ENCODE peak calls at places on chromosomes 3 and 15, in seven cellular contexts. P, G, C, F, X, U and N are unnamed samples.

GRCh38 chr3:16140116-16140893 is 34.2 kb upstream of the GALNT15 start:
- DNase-seq in P (peak; percentile 86), G (no peak), C (no peak), F (no peak), X (no peak), U (no peak), N (peak; percentile 98)

GRCh38 chr15:66222273-66223198 is 31.0 kb downstream of the MEGF11 start:
- DNase-seq in P (no peak), G (no peak), C (no peak), F (no peak), X (no peak), U (no peak), N (no peak)

GRCh38 chr3:4757056-4757948 is 221.9 kb upstream of the BHLHE40 start:
- DNase-seq in P (no peak), G (no peak), C (peak; percentile 62), F (no peak), X (no peak), U (no peak), N (no peak)

GRCh38 chr15:91116379-91117067 is 16.5 kb downstream of the SV2B start:
- DNase-seq in P (no peak), G (no peak), C (peak; percentile 38), F (peak; percentile 40), X (no peak), U (no peak), N (no peak)

GRCh38 chr3:128879991-128880390 is 571 bp downstream of the ACAD9 start:
- DNase-seq in P (no peak), G (peak; percentile 15), C (no peak), F (no peak), X (no peak), U (no peak), N (no peak)

GRCh38 chr3:196643201-196643749 is 3.8 kb downstream of the NRROS start:
- DNase-seq in P (no peak), G (peak; percentile 58), C (no peak), F (no peak), X (no peak), U (no peak), N (no peak)

GRCh38 chr3:114290911-114291901 is 2.6 kb upstream of the TIGIT start:
- DNase-seq in P (no peak), G (peak; percentile 95), C (peak; percentile 8), F (peak; percentile 30), X (peak; percentile 89), U (no peak), N (no peak)

GRCh38 chr3:149879872-149880271 is 66.9 kb downstream of the RNF13 start:
- DNase-seq in P (peak; percentile 12), G (peak; percentile 48), C (peak; percentile 5), F (peak; percentile 29), X (no peak), U (no peak), N (peak; percentile 49)

GRCh38 chr15:29765234-29765841 is 56.9 kb downstream of the TJP1 start:
- DNase-seq in P (no peak), G (no peak), C (no peak), F (no peak), X (no peak), U (no peak), N (no peak)

GRCh38 chr3:159829056-159829995 is 159.3 kb upstream of the IL12A start:
- DNase-seq in P (peak; percentile 78), G (no peak), C (peak; percentile 45), F (peak; percentile 16), X (no peak), U (peak; percentile 64), N (no peak)

GRCh38 chr15:48794697-48795134 is 16.2 kb downstream of the CEP152 start:
- DNase-seq in P (no peak), G (no peak), C (no peak), F (no peak), X (no peak), U (no peak), N (no peak)

GRCh38 chr3:171375704-171376103 is 84.5 kb downstream of the TNIK start:
- DNase-seq in P (no peak), G (no peak), C (no peak), F (no peak), X (no peak), U (no peak), N (no peak)

GRCh38 chr3:172102123-172102882 is 62.9 kb downstream of the FNDC3B start:
- DNase-seq in P (no peak), G (peak; percentile 35), C (peak; percentile 66), F (no peak), X (no peak), U (no peak), N (no peak)

GRCh38 chr15:47876986-47877385 is 159.7 kb downstream of the SEMA6D start:
- DNase-seq in P (no peak), G (no peak), C (no peak), F (no peak), X (no peak), U (no peak), N (no peak)

GRCh38 chr3:155664922-155665695 is 79.8 kb downstream of the PLCH1 start:
- DNase-seq in P (peak; percentile 89), G (no peak), C (peak; percentile 10), F (peak; percentile 57), X (no peak), U (no peak), N (peak; percentile 87)

GRCh38 chr3:106030620-106030945 is 161.8 kb upstream of the CBLB start:
- DNase-seq in P (no peak), G (no peak), C (no peak), F (no peak), X (no peak), U (no peak), N (peak; percentile 8)

GRCh38 chr15:89132611-89133242 is 44.5 kb downstream of the ABHD2 start:
- DNase-seq in P (no peak), G (no peak), C (no peak), F (no peak), X (no peak), U (no peak), N (no peak)

GRCh38 chr3:64530434-64531049 is 157.3 kb downstream of the ADAMTS9 start:
- DNase-seq in P (no peak), G (peak; percentile 43), C (peak; percentile 34), F (no peak), X (no peak), U (peak; percentile 57), N (peak; percentile 33)

GRCh38 chr3:134326760-134327593 is 47.3 kb downstream of the AMOTL2 start:
- DNase-seq in P (peak; percentile 99), G (no peak), C (no peak), F (peak; percentile 99), X (no peak), U (peak; percentile 45), N (peak; percentile 94)

GRCh38 chr15:43511012-43511885 is 6.2 kb upstream of the MAP1A start:
- DNase-seq in P (no peak), G (peak; percentile 41), C (no peak), F (peak; percentile 9), X (no peak), U (no peak), N (no peak)

GRCh38 chr15:64209680-64210334 is 47.0 kb upstream of the PPIB start:
- DNase-seq in P (no peak), G (no peak), C (no peak), F (peak; percentile 42), X (no peak), U (no peak), N (peak; percentile 46)

GRCh38 chr3:149555941-149556340 is 81.4 kb downstream of the TM4SF4 start:
- DNase-seq in P (no peak), G (no peak), C (no peak), F (no peak), X (no peak), U (no peak), N (no peak)

GRCh38 chr15:83848315-83849050 is 194.6 kb downstream of the ADAMTSL3 start:
- DNase-seq in P (peak; percentile 82), G (no peak), C (no peak), F (peak; percentile 78), X (no peak), U (no peak), N (no peak)

GRCh38 chr3:11522398-11522715 is 121.4 kb downstream of the VGLL4 start:
- DNase-seq in P (no peak), G (no peak), C (no peak), F (peak; percentile 12), X (no peak), U (no peak), N (no peak)

GRCh38 chr3:50323614-50324199 is 1.2 kb upstream of the HYAL2 start:
- DNase-seq in P (no peak), G (no peak), C (no peak), F (no peak), X (no peak), U (no peak), N (no peak)

GRCh38 chr3:146496246-146496645 is 26.9 kb upstream of the PLSCR2 start:
- DNase-seq in P (no peak), G (no peak), C (no peak), F (no peak), X (no peak), U (no peak), N (no peak)

GRCh38 chr3:73624363-73625123 is at the start of gene PDZRN3:
- DNase-seq in P (no peak), G (no peak), C (peak; percentile 57), F (no peak), X (no peak), U (peak; percentile 63), N (peak; percentile 55)

GRCh38 chr15:73697033-73697467 is 12.9 kb downstream of the CD276 start:
- DNase-seq in P (peak; percentile 91), G (peak; percentile 87), C (peak; percentile 48), F (peak; percentile 92), X (peak; percentile 49), U (no peak), N (peak; percentile 88)

GRCh38 chr15:101813803-101814534 is 2.0 kb downstream of the OR4F15 start:
- DNase-seq in P (no peak), G (no peak), C (no peak), F (peak; percentile 77), X (no peak), U (no peak), N (no peak)

GRCh38 chr3:70702132-70702531 is 389.7 kb upstream of the MDFIC2 start:
- DNase-seq in P (no peak), G (no peak), C (no peak), F (no peak), X (no peak), U (no peak), N (no peak)

GRCh38 chr3:55718074-55718473 is 231.0 kb upstream of the WNT5A start:
- DNase-seq in P (no peak), G (no peak), C (no peak), F (no peak), X (no peak), U (no peak), N (no peak)

GRCh38 chr15:91793771-91794170 is 59.7 kb upstream of the SLCO3A1 start:
- DNase-seq in P (no peak), G (no peak), C (no peak), F (no peak), X (no peak), U (no peak), N (no peak)

GRCh38 chr3:23099021-23099420 is 104.1 kb upstream of the UBE2E2 start:
- DNase-seq in P (no peak), G (no peak), C (no peak), F (no peak), X (no peak), U (no peak), N (no peak)

GRCh38 chr3:61682671-61683408 is 121.5 kb downstream of the PTPRG start:
- DNase-seq in P (peak; percentile 32), G (no peak), C (no peak), F (no peak), X (no peak), U (no peak), N (no peak)

GRCh38 chr3:158731938-158732855 is at the start of gene RARRES1:
- DNase-seq in P (no peak), G (peak; percentile 62), C (peak; percentile 56), F (no peak), X (no peak), U (peak; percentile 67), N (no peak)

GRCh38 chr3:129553771-129554170 is 10.8 kb downstream of the H1-8 start:
- DNase-seq in P (no peak), G (peak; percentile 22), C (no peak), F (no peak), X (no peak), U (no peak), N (no peak)

GRCh38 chr3:43753743-43754142 is 63.0 kb downstream of the ABHD5 start:
- DNase-seq in P (no peak), G (no peak), C (no peak), F (peak; percentile 89), X (no peak), U (no peak), N (no peak)

GRCh38 chr15:41695750-41696436 is 35.7 kb downstream of the MGA start:
- DNase-seq in P (peak; percentile 7), G (peak; percentile 59), C (no peak), F (peak; percentile 27), X (peak; percentile 8), U (no peak), N (peak; percentile 9)